ENCODE peak calls at places on chromosome 17, in five cellular contexts. X, S, V, I and J are unnamed samples.

GRCh38 chr17:163514-164103 is 17.8 kb downstream of the DOC2B start:
- DNase-seq in X (no peak), S (no peak), V (no peak), I (peak; percentile 16), J (no peak)

GRCh38 chr17:40696651-40697072 is 6.9 kb downstream of the KRT24 start:
- DNase-seq in X (peak; percentile 69), S (no peak), V (no peak), I (no peak), J (no peak)

GRCh38 chr17:57875109-57876022 is 25.5 kb upstream of the MRPS23 start:
- DNase-seq in X (no peak), S (peak; percentile 86), V (peak; percentile 65), I (no peak), J (no peak)

GRCh38 chr17:14118951-14119350 is 49.6 kb downstream of the COX10 start:
- DNase-seq in X (no peak), S (no peak), V (no peak), I (peak; percentile 52), J (no peak)

GRCh38 chr17:2982854-2983636 is 80.4 kb downstream of the OR1D5 start:
- DNase-seq in X (no peak), S (peak; percentile 85), V (no peak), I (no peak), J (no peak)

GRCh38 chr17:17859909-17860760 is 23.3 kb upstream of the SREBF1 start:
- DNase-seq in X (no peak), S (peak; percentile 85), V (peak; percentile 20), I (peak; percentile 69), J (no peak)

GRCh38 chr17:83053021-83053778 is 26.2 kb upstream of the METRNL start:
- DNase-seq in X (peak; percentile 36), S (peak; percentile 45), V (no peak), I (no peak), J (no peak)

GRCh38 chr17:38590988-38591758 is 14.6 kb downstream of the SRCIN1 start:
- DNase-seq in X (no peak), S (peak; percentile 37), V (no peak), I (peak; percentile 64), J (no peak)

GRCh38 chr17:77772461-77772897 is 186.0 kb upstream of the TNRC6C start:
- DNase-seq in X (no peak), S (peak; percentile 83), V (peak; percentile 21), I (peak; percentile 57), J (no peak)

GRCh38 chr17:2253768-2254406 is 49.7 kb downstream of the SMG6 start:
- DNase-seq in X (no peak), S (no peak), V (no peak), I (peak; percentile 90), J (no peak)

GRCh38 chr17:5437721-5438317 is 1.1 kb downstream of the C1QBP start:
- DNase-seq in X (no peak), S (no peak), V (no peak), I (no peak), J (no peak)

GRCh38 chr17:2140683-2141082 is 85.8 kb downstream of the HIC1 start:
- DNase-seq in X (peak; percentile 42), S (no peak), V (no peak), I (no peak), J (no peak)

GRCh38 chr17:17129466-17129865 is 76.7 kb downstream of the PLD6 start:
- DNase-seq in X (peak; percentile 59), S (peak; percentile 41), V (no peak), I (no peak), J (no peak)

GRCh38 chr17:13957636-13958035 is 111.7 kb upstream of the COX10 start:
- DNase-seq in X (no peak), S (no peak), V (no peak), I (no peak), J (no peak)

GRCh38 chr17:28896884-28897768 is at the start of gene FLOT2:
- DNase-seq in X (no peak), S (peak; percentile 86), V (peak; percentile 62), I (peak; percentile 59), J (no peak)

GRCh38 chr17:39264119-39264518 is 38.4 kb upstream of the STAC2 start:
- DNase-seq in X (no peak), S (no peak), V (no peak), I (no peak), J (no peak)

GRCh38 chr17:78038748-78039288 is 80.3 kb downstream of the TNRC6C start:
- DNase-seq in X (no peak), S (no peak), V (no peak), I (no peak), J (no peak)

GRCh38 chr17:82152556-82153294 is 54.7 kb upstream of the FASN start:
- DNase-seq in X (peak; percentile 97), S (no peak), V (no peak), I (no peak), J (no peak)

GRCh38 chr17:60321336-60322055 is 70.4 kb downstream of the USP32 start:
- DNase-seq in X (no peak), S (no peak), V (no peak), I (no peak), J (no peak)

GRCh38 chr17:70168979-70169706 is at the start of gene KCNJ2:
- DNase-seq in X (peak; percentile 17), S (peak; percentile 97), V (peak; percentile 72), I (peak; percentile 69), J (no peak)

GRCh38 chr17:42798383-42799380 is at the start of the genes CNTD1 and COA3:
- DNase-seq in X (peak; percentile 56), S (peak; percentile 95), V (peak; percentile 71), I (peak; percentile 89), J (peak; percentile 34)

GRCh38 chr17:16407911-16408588 is 7.3 kb upstream of the TRPV2 start:
- DNase-seq in X (no peak), S (peak; percentile 83), V (no peak), I (peak; percentile 98), J (no peak)

GRCh38 chr17:9865585-9865984 is 39.5 kb downstream of the RCVRN start:
- DNase-seq in X (no peak), S (no peak), V (no peak), I (no peak), J (no peak)

GRCh38 chr17:75848523-75849303 is 4.5 kb upstream of the UNC13D start:
- DNase-seq in X (no peak), S (peak; percentile 90), V (peak; percentile 69), I (peak; percentile 80), J (no peak)

GRCh38 chr17:6940186-6940649 is 55.6 kb upstream of the ALOX12 start:
- DNase-seq in X (no peak), S (peak; percentile 14), V (no peak), I (no peak), J (no peak)

GRCh38 chr17:16287563-16288027 is 65.7 kb downstream of the CENPV start:
- DNase-seq in X (no peak), S (no peak), V (no peak), I (peak; percentile 68), J (no peak)

GRCh38 chr17:5011928-5012327 is 14.2 kb downstream of the KIF1C start:
- DNase-seq in X (no peak), S (no peak), V (no peak), I (peak; percentile 90), J (no peak)

GRCh38 chr17:4474093-4474492 is 24.6 kb upstream of the SPNS2 start:
- DNase-seq in X (no peak), S (no peak), V (no peak), I (no peak), J (no peak)

GRCh38 chr17:36934759-36935630 is 2.3 kb upstream of the LHX1 start:
- DNase-seq in X (no peak), S (no peak), V (no peak), I (no peak), J (no peak)

GRCh38 chr17:7686221-7687071 is 844 bp downstream of the TP53 start:
- DNase-seq in X (peak; percentile 80), S (peak; percentile 89), V (peak; percentile 76), I (peak; percentile 91), J (peak; percentile 57)